ENCODE peak calls at places on chromosome 21, in five cellular contexts. G, W, Y, R and U are unnamed samples.

GRCh38 chr21:46500224-46500861 is 41.7 kb downstream of the DIP2A start:
- DNase-seq in W (no peak), G (peak), R (no peak), Y (peak), U (no peak)

GRCh38 chr21:45419162-45419561 is 14.2 kb downstream of the COL18A1 start:
- DNase-seq in R (no peak), Y (no peak), W (peak), G (no peak), U (no peak)

GRCh38 chr21:25670726-25671125 is 31.7 kb downstream of the JAM2 start:
- DNase-seq in R (peak), W (no peak), Y (peak), G (peak), U (peak)

GRCh38 chr21:46012154-46012553 is 30.6 kb downstream of the COL6A1 start:
- DNase-seq in R (no peak), W (no peak), G (no peak), Y (no peak), U (no peak)

GRCh38 chr21:44566403-44566802 is 7.1 kb upstream of the KRTAP10-4 start:
- DNase-seq in W (no peak), G (no peak), R (no peak), Y (no peak), U (no peak)

GRCh38 chr21:33360281-33360680 is 35.5 kb downstream of the IFNAR1 start:
- DNase-seq in R (no peak), Y (peak), G (peak), W (no peak), U (no peak)

GRCh38 chr21:24716306-24716918 is 890.9 kb downstream of the MRPL39 start:
- DNase-seq in W (no peak), Y (no peak), G (no peak), R (no peak), U (no peak)

GRCh38 chr21:45155910-45156309 is 81.5 kb downstream of the ADARB1 start:
- DNase-seq in R (no peak), Y (no peak), G (no peak), W (no peak), U (no peak)

GRCh38 chr21:25507522-25507921 is 99.8 kb downstream of the MRPL39 start:
- DNase-seq in Y (no peak), G (peak), R (no peak), W (no peak), U (no peak)

GRCh38 chr21:38383411-38384245 is 114.6 kb downstream of the ERG start:
- DNase-seq in Y (no peak), G (no peak), W (no peak), R (no peak), U (no peak)

GRCh38 chr21:46622226-46622625 is 13.2 kb upstream of the PRMT2 start:
- DNase-seq in G (no peak), R (no peak), Y (peak), W (no peak), U (no peak)

GRCh38 chr21:14318598-14318997 is 64.3 kb downstream of the HSPA13 start:
- DNase-seq in G (no peak), R (no peak), W (no peak), Y (no peak), U (no peak)

GRCh38 chr21:45768741-45769049 is 125.2 kb downstream of the PCBP3 start:
- DNase-seq in G (no peak), Y (no peak), W (no peak), R (no peak), U (no peak)

GRCh38 chr21:45818276-45818903 is 163.2 kb upstream of the COL6A1 start:
- DNase-seq in W (no peak), G (peak), R (peak), Y (peak), U (peak)

GRCh38 chr21:25359724-25360123 is 247.6 kb downstream of the MRPL39 start:
- DNase-seq in R (no peak), W (no peak), G (peak), Y (no peak), U (no peak)

GRCh38 chr21:43956667-43957030 is 55.5 kb upstream of the TRAPPC10 start:
- DNase-seq in Y (peak), W (no peak), R (no peak), G (peak), U (no peak)

GRCh38 chr21:45226540-45227326 is 61.0 kb downstream of the POFUT2 start:
- DNase-seq in R (no peak), Y (no peak), G (peak), W (no peak), U (no peak)

GRCh38 chr21:36615274-36615964 is 83.5 kb upstream of the SIM2 start:
- DNase-seq in G (no peak), R (no peak), Y (no peak), W (no peak), U (no peak)
- TF ChIP-seq CTCF in G (peak), R (peak), Y (peak), W (no peak), U (no peak)

DNA sequence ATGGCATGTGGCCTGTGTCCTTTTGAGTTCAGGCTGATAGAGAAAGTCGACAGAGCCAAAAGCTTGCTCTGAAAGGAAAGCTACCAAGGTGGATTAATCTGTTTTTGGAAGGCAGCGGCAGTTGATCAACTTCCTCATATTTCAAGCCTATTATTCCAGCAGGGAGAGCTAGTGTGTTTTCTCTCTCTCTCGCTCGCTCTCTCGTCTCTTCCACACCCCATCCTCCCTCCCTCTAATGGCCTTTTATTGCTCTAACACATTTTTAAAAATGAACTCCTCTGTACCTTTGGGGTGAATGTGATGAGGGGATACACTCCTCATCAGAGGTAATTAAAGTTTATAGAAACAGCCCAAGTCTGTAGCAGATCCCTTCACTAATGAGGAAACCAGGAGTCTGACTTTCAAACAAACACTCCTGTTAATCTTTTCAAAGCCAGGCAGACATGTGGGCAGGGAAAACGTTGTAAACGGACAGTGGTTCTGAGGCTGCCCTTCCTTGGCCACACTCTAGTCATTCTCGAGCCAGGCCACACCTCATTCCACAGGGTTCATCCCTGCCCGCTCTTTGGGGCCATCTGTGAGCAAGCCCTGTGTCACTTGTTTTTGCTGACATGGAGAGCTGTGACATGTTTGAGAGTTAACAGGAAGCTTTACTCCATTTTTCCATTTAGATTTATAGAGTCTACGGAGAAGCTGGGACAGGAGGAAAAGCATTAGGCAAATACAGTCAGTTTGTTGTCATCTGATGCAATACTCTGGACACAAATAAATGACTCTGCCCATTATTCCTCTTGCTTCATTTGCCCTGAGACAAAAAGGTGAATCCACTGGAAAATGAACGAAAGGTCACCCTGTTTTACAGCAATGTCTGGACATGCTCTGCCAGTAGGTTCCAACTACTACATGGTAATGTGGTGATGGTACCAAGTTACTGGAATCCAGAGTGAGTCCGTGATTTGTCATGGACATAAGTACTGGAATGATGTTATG is 126.7 kb downstream of the CLIC6 start:
- DNase-seq in Y (peak), R (peak), W (no peak), G (peak), U (no peak)
- TF ChIP-seq CTCF in Y (no peak), R (peak), W (no peak), G (peak), U (no peak)

GRCh38 chr21:27740084-27740483 is 773.2 kb upstream of the ADAMTS5 start:
- DNase-seq in G (no peak), W (no peak), R (no peak), Y (no peak), U (no peak)

GRCh38 chr21:27739187-27739586 is 772.3 kb upstream of the ADAMTS5 start:
- DNase-seq in W (no peak), Y (no peak), G (no peak), R (no peak), U (no peak)

GRCh38 chr21:27743971-27744564 is 777.2 kb upstream of the ADAMTS5 start:
- DNase-seq in W (no peak), G (no peak), Y (no peak), R (no peak), U (no peak)

GRCh38 chr21:27741736-27742135 is 774.8 kb upstream of the ADAMTS5 start:
- DNase-seq in W (no peak), R (no peak), Y (peak), G (peak), U (peak)
- TF ChIP-seq CTCF in W (no peak), R (no peak), Y (no peak), G (no peak), U (no peak)

GRCh38 chr21:31725202-31725840 is 6.6 kb downstream of the SCAF4 start:
- DNase-seq in G (no peak), R (no peak), W (no peak), Y (no peak), U (no peak)
- TF ChIP-seq CTCF in G (no peak), R (no peak), W (no peak), Y (no peak), U (no peak)

DNA sequence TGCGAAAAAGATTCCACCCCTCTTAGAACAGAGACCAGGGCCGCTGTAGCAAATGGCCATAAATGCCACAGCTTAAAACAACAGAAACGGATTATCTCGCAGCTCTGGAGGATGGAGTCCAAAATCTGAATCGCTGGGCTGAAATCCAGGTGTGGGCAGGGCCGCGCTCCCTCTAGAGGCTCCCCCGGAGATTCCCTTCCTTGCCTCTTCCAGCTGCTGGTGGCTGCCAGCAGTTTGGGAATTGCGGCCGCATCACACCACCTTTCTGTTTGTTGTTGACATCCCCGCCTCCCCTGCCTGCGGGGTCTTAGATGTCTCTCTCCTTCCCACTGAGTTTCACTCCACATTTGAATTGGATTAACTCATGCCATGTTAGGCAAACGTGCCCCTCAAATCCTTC is 15.6 kb downstream of the PDE9A start:
- DNase-seq in Y (peak), W (no peak), G (peak), R (no peak), U (no peak)
- TF ChIP-seq CTCF in Y (peak), W (no peak), G (peak), R (no peak), U (no peak)

DNA sequence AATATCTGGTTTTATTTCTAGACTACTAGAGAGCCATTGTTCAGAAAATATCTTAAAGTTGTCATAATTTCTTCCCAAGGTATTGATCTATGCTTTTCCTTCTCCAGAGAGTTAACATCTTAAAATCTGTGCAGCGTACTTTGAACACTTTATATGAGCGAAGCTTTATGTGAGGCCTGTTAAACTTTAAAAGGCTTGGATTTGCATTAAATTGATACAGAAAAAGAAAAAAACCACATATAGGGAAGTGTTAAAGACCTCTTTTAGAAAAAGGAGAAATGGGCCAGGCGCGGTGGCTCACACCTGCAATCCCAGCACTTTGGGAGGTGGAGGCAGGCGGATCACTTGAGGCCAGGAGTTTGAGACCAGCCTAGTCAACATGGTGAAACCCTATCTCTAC is 59.2 kb upstream of the MORC3 start:
- DNase-seq in W (peak), Y (no peak), R (no peak), G (no peak), U (no peak)
- TF ChIP-seq CTCF in W (no peak), Y (no peak), R (no peak), G (no peak), U (no peak)

GRCh38 chr21:31566061-31566460 is 93.4 kb upstream of the SOD1 start:
- DNase-seq in W (no peak), G (peak), R (no peak), Y (peak), U (no peak)
- TF ChIP-seq CTCF in W (no peak), G (peak), R (no peak), Y (peak), U (no peak)